ENCODE peak calls at places on chromosomes 5 and 9, in eight cellular contexts. M is lower lobe of right lung; P is psoas muscle; D is CD8-positive, alpha-beta T cell; F is brain microvascular endothelial cell; I is GM23338; Z is thyroid gland; U is esophagus muscularis mucosa. B is an unnamed sample.

GRCh38 chr5:97478513-97478912 is 295.5 kb upstream of the RIOK2 start:
- DNase-seq in M (no peak), Z (no peak), P (no peak), F (no peak), D (no peak), U (no peak), I (no peak), B (no peak)

GRCh38 chr5:14359069-14360043 is 216.2 kb downstream of the TRIO start:
- DNase-seq in F (no peak), Z (no peak), I (no peak), P (no peak), M (no peak), U (no peak), D (no peak), B (no peak)

GRCh38 chr5:106367281-106367680 is 1303.5 kb downstream of the EFNA5 start:
- DNase-seq in F (no peak), I (no peak), P (no peak), M (no peak), Z (no peak), D (no peak), U (no peak), B (no peak)

GRCh38 chr9:18490591-18491370 is 16.8 kb downstream of the ADAMTSL1 start:
- DNase-seq in M (no peak), U (no peak), Z (no peak), I (no peak), P (peak; percentile 40), D (no peak), F (peak; percentile 99), B (no peak)

GRCh38 chr5:56525117-56525516 is 290.2 kb upstream of the MAP3K1 start:
- DNase-seq in I (no peak), U (no peak), Z (peak; percentile 67), M (no peak), D (no peak), F (peak; percentile 54), P (no peak), B (no peak)

GRCh38 chr9:105296889-105297288 is 52.4 kb downstream of the SLC44A1 start:
- DNase-seq in I (peak; percentile 83), M (no peak), D (no peak), Z (no peak), F (peak; percentile 92), U (no peak), P (no peak), B (no peak)

GRCh38 chr9:100028201-100028784 is 70.5 kb downstream of the ERP44 start:
- DNase-seq in M (peak; percentile 58), P (peak; percentile 61), U (no peak), F (peak; percentile 74), D (peak; percentile 47), I (peak; percentile 87), Z (peak; percentile 68), B (peak; percentile 54)

GRCh38 chr5:1421521-1422341 is 23.5 kb downstream of the SLC6A3 start:
- DNase-seq in P (peak; percentile 11), D (no peak), Z (no peak), U (no peak), F (no peak), I (no peak), M (peak; percentile 32), B (no peak)

GRCh38 chr5:82859439-82860140 is 217.6 kb downstream of the TMEM167A start:
- DNase-seq in P (no peak), U (no peak), F (no peak), D (no peak), M (no peak), Z (no peak), I (peak; percentile 37), B (no peak)

GRCh38 chr9:100216178-100216787 is 117.2 kb downstream of the INVS start:
- DNase-seq in F (peak; percentile 57), U (no peak), D (peak; percentile 31), Z (peak; percentile 31), P (peak; percentile 37), M (peak; percentile 43), I (peak; percentile 86), B (no peak)

DNA sequence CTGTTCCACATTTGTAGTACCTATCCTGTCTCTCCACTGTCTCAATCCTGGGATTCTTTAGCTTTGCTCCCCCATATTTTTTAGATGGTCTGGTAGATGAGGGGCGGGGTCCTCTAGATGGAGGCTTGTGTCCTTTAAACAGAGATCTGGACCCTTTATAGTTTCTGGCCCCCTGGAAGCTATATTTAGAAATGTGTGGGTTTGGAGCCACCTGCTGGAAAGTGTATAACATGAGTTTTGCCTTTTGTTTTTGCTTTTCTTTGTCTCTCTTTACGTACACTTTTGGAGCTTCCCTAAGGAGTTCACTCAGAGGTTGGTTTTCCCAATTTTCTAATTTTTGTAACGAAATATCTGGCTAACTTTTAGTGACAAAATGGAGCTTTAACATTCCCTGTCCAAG is 110.7 kb downstream of the CFAP95 start:
- DNase-seq in I (peak; percentile 70), D (no peak), F (no peak), U (no peak), Z (no peak), P (no peak), M (no peak), B (no peak)
- TF ChIP-seq CTCF in I (peak; percentile 67), D (no peak), F (peak; percentile 43), U (no peak), Z (no peak), P (no peak), M (no peak), B (peak; percentile 27)

DNA sequence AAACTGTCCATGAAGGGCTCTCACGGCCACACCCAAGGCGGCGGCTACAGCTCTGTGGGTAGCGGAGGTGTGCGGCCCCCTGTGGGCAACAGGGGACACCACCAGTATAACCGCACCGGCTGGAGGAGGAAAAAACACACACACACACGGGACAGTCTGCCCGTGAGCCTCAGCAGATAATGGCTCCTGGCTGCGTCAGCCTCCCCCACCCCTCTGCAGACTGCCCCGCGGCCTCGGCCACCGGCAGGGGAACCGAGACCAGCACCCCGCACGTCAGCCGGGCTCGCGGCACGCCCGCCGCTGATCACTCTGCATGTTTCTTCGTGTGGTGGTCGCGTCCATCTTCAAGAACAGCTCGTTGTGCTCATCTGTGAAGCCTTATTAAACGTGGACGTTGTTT is 41.5 kb downstream of the TENT4A start:
- DNase-seq in D (no peak), M (no peak), U (no peak), I (no peak), F (no peak), P (no peak), Z (no peak), B (no peak)
- H3K36me3 ChIP-seq in D (peaks cover 48% of the 10 kb centered on the region), M (peaks cover 91% of the 10 kb centered on the region), U (peaks cover 95% of the 10 kb centered on the region), I (peaks cover 21% of the 10 kb centered on the region), F (peaks cover 67% of the 10 kb centered on the region), P (peaks cover 90% of the 10 kb centered on the region), Z (peaks cover 47% of the 10 kb centered on the region), B (peaks cover 36% of the 10 kb centered on the region)

GRCh38 chr5:123997354-123998215 is 485.6 kb downstream of the CSNK1G3 start:
- DNase-seq in M (no peak), P (no peak), I (no peak), Z (no peak), F (peak; percentile 20), U (no peak), D (no peak), B (no peak)

GRCh38 chr5:124000558-124000957 is 488.6 kb downstream of the CSNK1G3 start:
- DNase-seq in M (no peak), U (no peak), P (no peak), I (no peak), D (no peak), Z (no peak), F (no peak), B (no peak)

GRCh38 chr5:124001216-124001615 is 489.2 kb downstream of the CSNK1G3 start:
- DNase-seq in F (no peak), Z (no peak), D (no peak), P (no peak), U (no peak), I (peak; percentile 1), M (no peak), B (no peak)
- H3K4me3 ChIP-seq in F (no peak overlapping the region), Z (no peak overlapping the region), D (no peak overlapping the region), P (no peak overlapping the region), U (no peak overlapping the region), I (no peak overlapping the region), M (no peak overlapping the region), B (no peak overlapping the region)

DNA sequence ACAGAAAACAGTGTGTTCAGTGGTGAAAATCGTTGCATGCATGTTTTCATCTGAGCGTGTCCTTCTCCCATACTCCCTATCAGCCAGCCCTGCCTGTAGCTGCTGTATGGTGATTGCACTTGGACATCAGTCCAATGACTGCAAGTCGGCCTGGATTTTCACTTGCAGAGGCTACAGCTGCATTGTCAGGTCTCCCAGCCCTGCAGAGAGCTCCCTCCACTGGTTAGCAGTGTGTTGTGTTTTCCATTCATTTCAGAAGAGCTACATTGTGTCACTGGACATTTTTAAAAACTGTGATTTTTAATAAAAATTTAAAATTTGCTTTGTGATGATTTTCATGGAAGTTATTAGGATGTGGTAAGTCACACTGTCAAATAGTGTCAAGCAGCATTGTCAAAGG is 96.6 kb downstream of the SYK start:
- DNase-seq in I (no peak), U (no peak), P (no peak), D (no peak), M (no peak), F (no peak), Z (no peak), B (no peak)
- TF ChIP-seq CTCF in I (peak; percentile 64), U (no peak), P (no peak), D (no peak), M (no peak), F (peak; percentile 57), Z (no peak), B (peak; percentile 20)

DNA sequence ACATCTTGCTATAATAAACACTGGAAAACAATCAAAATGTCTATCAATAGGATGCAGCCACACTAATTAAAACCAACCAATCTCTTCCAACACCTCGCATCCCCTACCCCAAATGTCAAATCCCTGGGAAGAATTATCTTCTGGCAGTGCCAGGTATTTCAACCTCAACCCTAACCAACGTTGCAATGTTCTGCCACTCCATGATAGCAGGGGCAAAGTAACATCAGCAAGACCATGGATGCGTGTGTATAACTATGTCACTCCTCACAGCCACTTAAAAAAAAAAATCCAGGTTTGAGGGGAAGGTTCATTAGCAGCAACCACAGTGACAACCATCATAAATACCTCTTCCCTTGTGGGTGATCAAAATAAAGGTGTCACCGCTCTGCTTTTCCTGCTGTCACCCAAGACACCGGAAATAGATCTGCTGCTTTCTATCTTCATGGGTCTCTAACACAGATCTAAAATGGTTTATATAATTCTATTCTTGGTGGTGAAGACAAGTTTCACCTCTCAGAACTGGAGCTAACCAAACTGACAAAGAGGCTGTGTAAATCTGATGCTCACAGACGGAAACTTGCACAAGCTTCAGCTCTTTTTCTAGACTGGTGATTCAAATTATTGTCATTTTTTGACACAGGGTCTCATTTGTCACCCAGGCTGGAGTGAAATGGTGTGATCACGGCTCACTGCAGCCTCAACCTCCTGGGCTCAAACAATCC is 9.9 kb downstream of the HSPA9 start:
- DNase-seq in I (no peak), U (no peak), D (no peak), M (no peak), F (no peak), P (no peak), Z (no peak), B (no peak)
- H3K36me3 ChIP-seq in I (peaks cover 91% of the 10 kb centered on the region), U (peaks cover 100% of the 10 kb centered on the region), D (peaks cover 67% of the 10 kb centered on the region), M (peaks cover 98% of the 10 kb centered on the region), F (peaks cover 90% of the 10 kb centered on the region), P (peaks cover 96% of the 10 kb centered on the region), Z (peaks cover 68% of the 10 kb centered on the region), B (peaks cover 25% of the 10 kb centered on the region)

DNA sequence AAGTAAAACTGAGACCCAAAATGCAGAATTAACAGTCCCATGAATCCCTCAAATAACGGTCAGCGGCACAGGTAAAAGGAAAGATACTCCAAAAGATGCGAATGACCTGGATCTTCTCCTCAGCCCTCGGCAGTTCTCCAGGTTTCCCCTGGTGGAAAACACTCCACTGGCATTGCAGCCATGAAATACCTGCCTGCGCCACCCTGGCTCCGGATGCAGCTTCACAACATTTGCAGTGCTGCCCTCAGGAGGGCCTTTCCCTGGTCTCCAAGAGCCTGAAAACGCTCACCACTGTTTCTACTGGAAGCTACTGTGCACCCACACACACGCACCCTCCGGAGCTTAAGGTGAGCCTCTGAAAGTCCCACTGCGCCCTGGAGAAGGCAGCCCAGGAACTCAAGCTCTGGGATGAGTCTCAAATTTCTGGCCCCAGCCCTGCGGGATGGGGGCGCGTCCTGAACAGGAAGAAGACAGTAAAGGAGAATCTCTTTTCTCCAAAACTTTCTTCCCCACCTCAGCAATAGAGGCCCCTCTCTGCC is 612 bp downstream of the UGT3A2 start:
- DNase-seq in U (no peak), Z (no peak), I (no peak), D (no peak), F (no peak), M (no peak), P (no peak), B (no peak)
- H3K4me3 ChIP-seq in U (no peak overlapping the region), Z (no peak overlapping the region), I (peak overlapping the region; percentile 63), D (no peak overlapping the region), F (no peak overlapping the region), M (no peak overlapping the region), P (peak overlapping the region; percentile 47), B (no peak overlapping the region)